ENCODE peak calls at places on chromosomes 1 and 21, in eight cellular contexts. I is GM12878, Q is astrocyte, H is gastrocnemius medialis, V is AG04450, R is heart right ventricle, L is IMR-90, A is GM23338. F is an unnamed sample.
A peak's percentile ranks its signal among the peaks of the same experiment; 100 is the strongest.

GRCh38 chr21:28742527-28742926 is 250.2 kb downstream of the LTN1 start:
- DNase-seq in Q (no peak), V (no peak), L (peak; percentile 76), H (no peak), I (no peak), A (no peak), R (no peak), F (no peak)

GRCh38 chr1:23083714-23084480 is 64.6 kb downstream of the KDM1A start:
- DNase-seq in Q (no peak), L (no peak), H (no peak), R (peak; percentile 25), V (no peak), A (no peak), I (no peak), F (peak; percentile 35)

GRCh38 chr1:160777486-160778089 is 18.4 kb upstream of the LY9 start:
- DNase-seq in Q (no peak), R (no peak), L (no peak), A (peak; percentile 84), I (no peak), V (no peak), H (no peak), F (no peak)

GRCh38 chr1:39141925-39142324 is 62.6 kb upstream of the MACF1 start:
- DNase-seq in I (no peak), V (peak; percentile 82), L (peak; percentile 81), Q (peak; percentile 73), R (no peak), H (no peak), A (peak; percentile 90), F (no peak)

GRCh38 chr1:176043537-176043936 is 163.5 kb downstream of the COP1 start:
- DNase-seq in H (no peak), A (no peak), Q (no peak), R (no peak), I (no peak), V (no peak), L (no peak), F (no peak)

GRCh38 chr1:42934541-42935312 is 23.9 kb downstream of the SLC2A1 start:
- DNase-seq in R (no peak), H (no peak), I (no peak), Q (no peak), V (no peak), A (no peak), L (no peak), F (no peak)

GRCh38 chr1:6869002-6869380 is 83.7 kb downstream of the CAMTA1 start:
- DNase-seq in L (no peak), H (no peak), V (no peak), Q (no peak), R (no peak), I (no peak), A (no peak), F (no peak)

GRCh38 chr1:101833312-101833711 is 163.4 kb downstream of the OLFM3 start:
- DNase-seq in Q (peak; percentile 1), R (no peak), I (no peak), H (no peak), A (no peak), V (no peak), L (no peak), F (no peak)

GRCh38 chr1:19812875-19813650 is 2.0 kb downstream of the RNF186 start:
- DNase-seq in A (no peak), L (no peak), I (no peak), H (no peak), R (no peak), V (no peak), Q (no peak), F (no peak)

GRCh38 chr1:217343907-217344306 is 287.0 kb downstream of the GPATCH2 start:
- DNase-seq in H (no peak), V (no peak), Q (no peak), R (no peak), A (peak; percentile 37), I (no peak), L (no peak), F (no peak)

DNA sequence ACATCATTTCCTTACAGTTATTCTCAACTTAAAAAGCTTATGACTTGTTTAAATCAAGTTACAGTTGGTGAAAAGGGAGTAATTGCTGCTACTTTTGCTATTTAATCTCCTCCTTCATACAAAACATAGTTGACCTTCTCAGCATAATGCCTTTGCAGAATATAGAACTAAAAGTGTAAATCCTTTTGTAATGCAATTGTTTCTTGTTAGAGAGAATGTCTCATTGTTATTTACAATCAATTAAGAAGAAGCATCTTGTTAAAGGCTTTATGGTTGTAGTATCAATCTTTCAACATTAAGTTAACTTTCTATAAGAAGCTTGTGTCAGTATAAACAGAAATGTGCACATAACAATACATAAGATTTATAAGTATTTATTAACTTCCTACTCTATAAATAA is 360.7 kb downstream of the BRINP3 start:
- DNase-seq in H (no peak), I (no peak), V (no peak), R (no peak), A (no peak), Q (no peak), L (no peak), F (no peak)
- H3K27me3 ChIP-seq in H (no peaks in the 10 kb centered on the region), I (no peaks in the 10 kb centered on the region), V (no peaks in the 10 kb centered on the region), R (no peaks in the 10 kb centered on the region), A (no peaks in the 10 kb centered on the region), Q (no peaks in the 10 kb centered on the region), L (no peaks in the 10 kb centered on the region), F (no peaks in the 10 kb centered on the region)

GRCh38 chr1:226485192-226485591 is 63.4 kb upstream of the STUM start:
- DNase-seq in V (no peak), L (no peak), I (no peak), Q (no peak), R (no peak), H (no peak), A (no peak), F (no peak)
- H3K27me3 ChIP-seq in V (peaks cover 30% of the 10 kb centered on the region), L (peaks cover 51% of the 10 kb centered on the region), I (peaks cover 4% of the 10 kb centered on the region), Q (peaks cover 25% of the 10 kb centered on the region), R (peaks cover 38% of the 10 kb centered on the region), H (no peaks in the 10 kb centered on the region), A (no peaks in the 10 kb centered on the region), F (peaks cover 74% of the 10 kb centered on the region)

GRCh38 chr1:201032408-201032807 is 8.9 kb upstream of the KIF21B start:
- DNase-seq in L (no peak), H (no peak), R (no peak), I (no peak), Q (no peak), V (no peak), A (no peak), F (no peak)
- H3K27me3 ChIP-seq in L (peaks cover 54% of the 10 kb centered on the region), H (no peaks in the 10 kb centered on the region), R (peaks cover 5% of the 10 kb centered on the region), I (no peaks in the 10 kb centered on the region), Q (peaks cover 11% of the 10 kb centered on the region), V (peaks cover 28% of the 10 kb centered on the region), A (no peaks in the 10 kb centered on the region), F (peaks cover 15% of the 10 kb centered on the region)

DNA sequence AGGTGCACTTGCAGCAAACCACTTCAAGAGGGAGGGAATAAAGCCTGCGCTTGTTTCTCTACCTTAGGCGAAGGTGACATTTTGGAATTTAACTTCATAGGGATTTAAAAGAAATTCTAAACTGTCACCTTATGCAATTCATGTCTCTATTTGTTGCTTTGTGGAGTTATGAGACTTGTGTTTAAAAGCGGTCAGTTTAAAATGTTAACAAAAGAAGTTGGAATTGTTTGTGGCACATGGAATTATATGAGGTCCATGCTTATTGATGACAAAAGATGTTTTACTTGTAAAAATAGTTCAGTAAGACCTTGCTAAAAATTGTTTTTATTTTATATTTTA is 15.8 kb downstream of the NR5A2 start:
- DNase-seq in R (no peak), V (no peak), H (no peak), A (no peak), L (no peak), Q (no peak), I (no peak), F (no peak)
- H3K27me3 ChIP-seq in R (peaks cover 92% of the 10 kb centered on the region), V (peaks cover 66% of the 10 kb centered on the region), H (peaks cover 81% of the 10 kb centered on the region), A (peaks cover 64% of the 10 kb centered on the region), L (peaks cover 53% of the 10 kb centered on the region), Q (peaks cover 82% of the 10 kb centered on the region), I (peaks cover 33% of the 10 kb centered on the region), F (peaks cover 97% of the 10 kb centered on the region)

DNA sequence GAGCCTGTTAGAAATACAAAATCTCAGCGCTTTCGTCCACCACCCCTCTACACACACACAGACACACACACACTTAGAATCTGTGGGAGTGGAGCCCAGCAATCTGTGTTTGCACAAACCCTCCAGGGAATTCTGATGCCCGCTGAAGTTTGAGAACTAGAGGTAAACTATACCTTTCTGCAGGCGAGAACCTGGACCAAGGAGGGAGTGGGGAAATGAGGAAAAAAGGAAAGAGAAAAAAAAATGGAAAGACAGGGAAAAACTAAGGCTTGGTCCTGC is 468 bp upstream of the NIBAN1 start:
- DNase-seq in H (no peak), L (no peak), A (no peak), V (no peak), Q (no peak), I (no peak), R (no peak), F (no peak)
- H3K27me3 ChIP-seq in H (no peaks in the 10 kb centered on the region), L (no peaks in the 10 kb centered on the region), A (peaks cover 51% of the 10 kb centered on the region), V (no peaks in the 10 kb centered on the region), Q (peaks cover 4% of the 10 kb centered on the region), I (no peaks in the 10 kb centered on the region), R (no peaks in the 10 kb centered on the region), F (no peaks in the 10 kb centered on the region)

GRCh38 chr1:236066054-236066453 is 1.2 kb upstream of the NID1 start:
- DNase-seq in R (peak; percentile 54), H (no peak), I (no peak), Q (no peak), A (no peak), V (no peak), L (no peak), F (no peak)

GRCh38 chr1:236065509-236066005 is 667 bp upstream of the NID1 start:
- DNase-seq in I (no peak), V (no peak), Q (no peak), A (peak; percentile 66), H (no peak), R (peak; percentile 44), L (no peak), F (no peak)

GRCh38 chr1:236067854-236068454 is 3.1 kb upstream of the NID1 start:
- DNase-seq in R (peak; percentile 46), H (no peak), I (no peak), A (no peak), L (peak; percentile 79), Q (no peak), V (no peak), F (no peak)

GRCh38 chr1:236064674-236065508 is at the start of gene NID1:
- DNase-seq in H (peak; percentile 58), A (peak; percentile 91), R (peak; percentile 89), L (peak; percentile 79), I (no peak), Q (peak; percentile 71), V (no peak), F (peak; percentile 91)

DNA sequence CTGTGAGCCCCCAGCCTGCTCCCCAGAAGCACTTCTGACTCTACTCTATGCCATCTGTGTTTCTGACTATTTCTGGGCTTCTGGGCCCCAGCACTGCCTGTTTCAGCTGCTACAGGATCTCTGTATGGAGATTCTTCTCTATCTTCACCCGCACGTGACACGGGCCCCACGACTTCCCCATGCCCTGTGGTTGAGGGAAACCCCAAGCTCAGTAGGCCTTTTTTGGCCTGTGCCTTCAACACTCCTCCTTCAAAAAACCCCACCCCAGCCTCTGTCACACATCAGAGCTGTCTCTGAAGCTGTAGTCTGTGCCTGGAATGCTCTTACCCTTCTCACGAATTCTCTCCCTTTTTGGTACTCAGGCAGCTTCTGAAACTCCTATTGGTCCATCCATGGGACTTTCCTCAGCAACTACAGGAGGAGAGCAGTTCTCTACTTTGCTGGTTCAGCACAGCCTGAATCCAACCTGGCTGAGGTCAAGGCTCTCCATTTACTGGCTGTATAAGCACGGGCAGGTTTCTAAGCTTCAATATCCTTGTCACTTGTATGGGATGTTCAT is 2.0 kb upstream of the NID1 start:
- DNase-seq in L (no peak), I (peak; percentile 85), A (peak; percentile 25), V (no peak), Q (no peak), H (no peak), R (peak; percentile 73), F (peak; percentile 72)
- H3K27me3 ChIP-seq in L (no peaks in the 10 kb centered on the region), I (no peaks in the 10 kb centered on the region), A (peaks cover 49% of the 10 kb centered on the region), V (no peaks in the 10 kb centered on the region), Q (no peaks in the 10 kb centered on the region), H (peaks cover 32% of the 10 kb centered on the region), R (no peaks in the 10 kb centered on the region), F (no peaks in the 10 kb centered on the region)

F was measured in left ventricle myocardium inferior.